ENCODE peak calls at places on chromosome 21, in nine cellular contexts. Q is dorsolateral prefrontal cortex; M is HCT116; Y is brain microvascular endothelial cell; I is stomach; R is GM23248; C is lower lobe of right lung; K is H1; W is CD8-positive, alpha-beta memory T cell. G is an unnamed sample.

GRCh38 chr21:46124926-46125845 is 27.3 kb downstream of the COL6A2 start:
- DNase-seq in Q (peak; percentile 15), M (no peak), Y (no peak), I (peak; percentile 21), R (no peak), C (peak; percentile 40), K (peak; percentile 41), W (no peak), G (no peak)

GRCh38 chr21:17679002-17679600 is 66.4 kb upstream of the BTG3 start:
- DNase-seq in Q (no peak), M (peak; percentile 37), Y (peak; percentile 53), I (no peak), R (peak; percentile 79), C (no peak), K (no peak), W (peak; percentile 59), G (peak; percentile 82)

GRCh38 chr21:37196847-37197246 is 70.3 kb downstream of the VPS26C start:
- DNase-seq in Q (no peak), M (no peak), Y (no peak), I (no peak), R (no peak), C (no peak), K (no peak), W (no peak), G (no peak)

GRCh38 chr21:45508607-45509565 is 33.4 kb downstream of the SLC19A1 start:
- DNase-seq in Q (no peak), M (no peak), Y (no peak), I (no peak), R (no peak), C (peak; percentile 44), K (no peak), W (no peak), G (no peak)

GRCh38 chr21:36429672-36430546 is 44.7 kb downstream of the CHAF1B start:
- DNase-seq in Q (no peak), M (peak; percentile 95), Y (peak; percentile 100), I (peak; percentile 84), R (peak; percentile 100), C (peak; percentile 81), K (no peak), W (peak; percentile 32), G (peak; percentile 100)

GRCh38 chr21:29102791-29103257 is 27.6 kb upstream of the MAP3K7CL start:
- DNase-seq in Q (no peak), M (no peak), Y (no peak), I (no peak), R (no peak), C (no peak), K (no peak), W (no peak), G (no peak)

GRCh38 chr21:45932922-45933502 is 48.6 kb upstream of the COL6A1 start:
- DNase-seq in Q (no peak), M (no peak), Y (no peak), I (no peak), R (no peak), C (no peak), K (no peak), W (no peak), G (no peak)

GRCh38 chr21:22795091-22795490 is 1796.9 kb downstream of the NCAM2 start:
- DNase-seq in Q (no peak), M (no peak), Y (no peak), I (no peak), R (no peak), C (no peak), K (no peak), W (no peak), G (no peak)

GRCh38 chr21:34593954-34594531 is 20.9 kb downstream of the RCAN1 start:
- DNase-seq in Q (no peak), M (no peak), Y (no peak), I (no peak), R (no peak), C (no peak), K (peak; percentile 8), W (no peak), G (no peak)
- H3K4me3 ChIP-seq in Q (no peak overlapping the region), M (no peak overlapping the region), Y (no peak overlapping the region), I (no peak overlapping the region), R (no peak overlapping the region), C (no peak overlapping the region), K (no peak overlapping the region), W (no peak overlapping the region), G (no peak overlapping the region)

GRCh38 chr21:25396135-25396711 is 211.1 kb downstream of the MRPL39 start:
- DNase-seq in Q (no peak), M (no peak), Y (no peak), I (no peak), R (no peak), C (no peak), K (no peak), W (peak; percentile 18), G (no peak)
- H3K4me3 ChIP-seq in Q (no peak overlapping the region), M (no peak overlapping the region), Y (no peak overlapping the region), I (no peak overlapping the region), R (no peak overlapping the region), C (no peak overlapping the region), K (no peak overlapping the region), W (no peak overlapping the region), G (no peak overlapping the region)

DNA sequence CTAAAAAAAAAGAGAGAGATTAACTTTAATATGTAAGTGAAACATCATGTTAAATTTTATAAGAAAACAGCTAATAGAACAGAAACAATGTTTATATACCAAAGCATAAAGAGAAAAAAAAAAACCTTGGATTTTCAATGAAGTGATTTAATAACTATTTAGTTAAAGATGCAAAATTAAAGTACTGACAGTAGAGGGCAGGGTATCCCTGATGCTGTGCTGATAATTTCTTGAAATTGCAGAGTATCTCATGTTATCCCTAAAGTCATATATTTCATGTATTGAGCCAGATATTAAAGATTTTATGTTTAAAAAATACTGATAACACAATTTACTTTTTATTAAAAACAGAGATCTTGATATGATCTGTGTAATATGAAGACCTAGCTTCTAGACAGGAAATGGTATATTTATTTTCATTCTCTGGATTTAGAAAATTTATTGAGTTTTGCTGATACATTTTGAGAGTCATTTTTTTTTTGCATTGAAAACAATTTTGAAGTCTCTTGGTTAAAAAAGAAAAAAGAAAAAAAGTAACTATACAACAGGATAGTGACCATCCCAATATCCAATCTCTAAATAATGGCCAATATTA is 273.2 kb downstream of the USP25 start:
- DNase-seq in Q (no peak), M (no peak), Y (peak; percentile 10), I (no peak), R (peak; percentile 63), C (no peak), K (no peak), W (no peak), G (peak; percentile 10)
- H3K4me3 ChIP-seq in Q (no peak overlapping the region), M (no peak overlapping the region), Y (no peak overlapping the region), I (no peak overlapping the region), R (no peak overlapping the region), C (no peak overlapping the region), K (no peak overlapping the region), W (no peak overlapping the region), G (no peak overlapping the region)

DNA sequence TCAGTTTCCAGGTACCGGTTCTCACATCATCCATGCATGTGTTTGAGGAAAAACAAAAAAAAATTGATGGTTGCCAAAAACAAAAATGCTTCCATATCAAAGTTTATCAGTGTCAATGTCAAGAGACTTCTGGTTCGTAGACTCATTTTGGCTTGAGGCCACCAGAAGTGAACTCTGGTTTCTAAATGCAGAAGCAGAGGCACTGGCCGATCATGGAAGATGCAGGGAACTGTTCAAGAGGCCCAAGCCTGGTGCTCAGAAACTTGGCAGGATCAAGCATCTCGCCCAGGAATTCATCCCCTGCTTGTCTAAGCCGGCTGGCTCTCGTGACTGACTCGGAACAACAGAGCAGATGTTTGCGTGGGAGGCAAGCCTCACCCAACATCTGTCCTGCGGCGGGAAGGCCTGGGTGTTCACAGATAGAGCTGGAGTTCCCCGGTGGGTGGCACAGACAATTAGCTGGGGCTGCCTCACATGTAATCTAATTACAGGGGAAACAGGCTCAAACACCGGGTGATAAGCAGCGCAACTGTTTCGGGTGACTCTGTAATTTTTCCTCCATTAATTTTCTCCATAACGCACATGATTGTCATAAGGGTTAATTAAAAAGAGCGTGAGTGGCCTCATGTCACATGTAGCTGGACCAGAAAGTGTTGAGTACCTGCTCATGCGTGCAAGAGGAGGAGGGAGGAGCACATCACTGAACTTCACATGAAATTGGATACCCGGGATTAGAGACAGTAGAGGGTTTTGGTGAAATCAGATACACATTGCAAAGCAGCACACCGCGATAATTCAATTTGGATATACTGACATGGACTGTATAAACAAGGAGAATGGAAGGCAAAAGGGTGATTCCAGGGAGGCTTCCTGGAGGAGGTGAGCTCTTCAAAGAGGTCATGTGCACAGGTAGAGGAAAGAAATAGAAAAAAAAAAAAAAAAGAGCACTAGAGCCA is 180.0 kb downstream of the ETS2 start:
- DNase-seq in Q (no peak), M (no peak), Y (peak; percentile 60), I (peak; percentile 30), R (peak; percentile 99), C (peak; percentile 67), K (no peak), W (no peak), G (peak; percentile 91)
- H3K4me3 ChIP-seq in Q (no peak overlapping the region), M (no peak overlapping the region), Y (no peak overlapping the region), I (no peak overlapping the region), R (peak overlapping the region; percentile 24), C (no peak overlapping the region), K (no peak overlapping the region), W (no peak overlapping the region), G (no peak overlapping the region)

GRCh38 chr21:31382060-31382459 is 38.0 kb upstream of the TIAM1 start:
- DNase-seq in Q (no peak), M (no peak), Y (no peak), I (no peak), R (no peak), C (no peak), K (no peak), W (no peak), G (no peak)

GRCh38 chr21:31383770-31384169 is 39.7 kb upstream of the TIAM1 start:
- DNase-seq in Q (no peak), M (no peak), Y (no peak), I (no peak), R (no peak), C (no peak), K (peak; percentile 35), W (no peak), G (no peak)

GRCh38 chr21:31386006-31386405 is 41.9 kb upstream of the TIAM1 start:
- DNase-seq in Q (no peak), M (no peak), Y (no peak), I (no peak), R (no peak), C (no peak), K (no peak), W (no peak), G (no peak)

GRCh38 chr21:31387560-31388186 is 43.6 kb upstream of the TIAM1 start:
- DNase-seq in Q (no peak), M (no peak), Y (no peak), I (no peak), R (no peak), C (no peak), K (no peak), W (no peak), G (no peak)
- H3K4me3 ChIP-seq in Q (no peak overlapping the region), M (no peak overlapping the region), Y (no peak overlapping the region), I (no peak overlapping the region), R (no peak overlapping the region), C (no peak overlapping the region), K (no peak overlapping the region), W (no peak overlapping the region), G (no peak overlapping the region)

DNA sequence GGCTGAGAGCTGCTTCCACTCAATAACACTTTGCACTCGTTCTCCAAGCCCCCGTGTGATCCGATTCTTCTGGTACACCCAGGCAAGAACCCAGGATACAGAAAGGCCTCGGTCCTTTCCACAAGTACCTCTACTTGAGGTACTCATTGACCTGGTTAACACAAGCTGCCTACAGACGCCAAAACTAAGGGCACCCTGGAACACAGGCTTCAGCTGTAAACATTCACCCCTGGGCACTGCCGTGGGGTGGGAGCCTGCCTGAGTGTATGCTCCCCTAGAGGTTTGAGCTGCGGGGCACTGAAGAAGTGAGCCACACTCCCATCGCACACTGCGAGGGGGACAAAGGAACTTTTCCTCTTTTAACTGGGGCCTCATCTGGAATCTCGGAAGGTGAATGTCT is 30.5 kb downstream of the LRRC3 start:
- DNase-seq in Q (no peak), M (no peak), Y (no peak), I (no peak), R (no peak), C (no peak), K (no peak), W (no peak), G (no peak)
- H3K4me3 ChIP-seq in Q (no peak overlapping the region), M (peak overlapping the region; percentile 7), Y (no peak overlapping the region), I (no peak overlapping the region), R (no peak overlapping the region), C (peak overlapping the region; percentile 36), K (peak overlapping the region; percentile 93), W (no peak overlapping the region), G (no peak overlapping the region)

G was measured in epithelial cell of esophagus.